ENCODE peak calls at places on chromosomes 2 and 18, in seven cellular contexts. H, I, G, K, O, D and J are unnamed samples.

GRCh38 chr18:34867520-34867919 is 157.4 kb downstream of the DTNA start:
- DNase-seq in D (peak), I (no peak), O (no peak), H (peak), G (no peak), K (peak), J (no peak)

GRCh38 chr2:197514754-197515153 is 1.1 kb upstream of the MOB4 start:
- DNase-seq in H (no peak), O (no peak), G (no peak), I (no peak), K (no peak), D (no peak), J (no peak)

GRCh38 chr18:59343916-59344315 is 15.1 kb downstream of the LMAN1 start:
- DNase-seq in K (no peak), I (no peak), G (no peak), D (no peak), H (no peak), O (no peak), J (no peak)

GRCh38 chr2:237475704-237476107 is 11.3 kb upstream of the MLPH start:
- DNase-seq in K (no peak), G (no peak), H (no peak), D (peak), O (no peak), I (peak), J (no peak)

GRCh38 chr2:207746131-207746530 is 23.6 kb downstream of the FZD5 start:
- DNase-seq in H (peak), O (peak), D (peak), G (no peak), K (peak), I (peak), J (no peak)

GRCh38 chr18:70068981-70069380 is 121.3 kb upstream of the CD226 start:
- DNase-seq in D (no peak), K (no peak), I (no peak), G (no peak), O (no peak), H (no peak), J (no peak)

GRCh38 chr2:51472783-51473182 is 440.9 kb upstream of the NRXN1 start:
- DNase-seq in I (no peak), O (no peak), H (no peak), K (no peak), D (no peak), G (no peak), J (no peak)

GRCh38 chr18:59022167-59022945 is 117.3 kb upstream of the SEC11C start:
- DNase-seq in I (no peak), D (peak), K (no peak), H (no peak), O (peak), G (no peak), J (no peak)

GRCh38 chr2:152504618-152505017 is 169.6 kb downstream of the FMNL2 start:
- DNase-seq in H (no peak), G (no peak), K (no peak), D (peak), I (peak), O (no peak), J (peak)

GRCh38 chr2:107808986-107809385 is 17.7 kb upstream of the RGPD4 start:
- DNase-seq in O (no peak), H (no peak), G (no peak), I (no peak), K (no peak), D (no peak), J (no peak)

GRCh38 chr2:177056540-177056939 is 156.1 kb upstream of the HNRNPA3 start:
- DNase-seq in D (no peak), H (peak), I (no peak), O (no peak), G (no peak), K (peak), J (no peak)

GRCh38 chr2:179932786-179933185 is 71.4 kb upstream of the ZNF385B start:
- DNase-seq in I (no peak), D (peak), H (no peak), K (no peak), G (no peak), O (no peak), J (no peak)

GRCh38 chr2:138183700-138184099 is 219.4 kb downstream of the HNMT start:
- DNase-seq in D (no peak), K (no peak), H (no peak), O (no peak), I (no peak), G (no peak), J (no peak)

GRCh38 chr2:143110759-143111428 is 18.3 kb upstream of the ARHGAP15 start:
- DNase-seq in K (peak), I (peak), O (peak), H (peak), G (peak), D (peak), J (peak)

GRCh38 chr2:152627010-152627957 is 90.0 kb downstream of the PRPF40A start:
- DNase-seq in G (no peak), H (no peak), I (peak), D (peak), O (peak), K (no peak), J (no peak)

GRCh38 chr2:205235434-205235833 is 446.9 kb upstream of the NRP2 start:
- DNase-seq in K (no peak), H (no peak), O (no peak), D (no peak), G (no peak), I (no peak), J (no peak)

GRCh38 chr18:49813071-49813320 is 337 bp downstream of the ACAA2 start:
- DNase-seq in G (peak), I (peak), H (no peak), O (no peak), D (peak), K (peak), J (no peak)

DNA sequence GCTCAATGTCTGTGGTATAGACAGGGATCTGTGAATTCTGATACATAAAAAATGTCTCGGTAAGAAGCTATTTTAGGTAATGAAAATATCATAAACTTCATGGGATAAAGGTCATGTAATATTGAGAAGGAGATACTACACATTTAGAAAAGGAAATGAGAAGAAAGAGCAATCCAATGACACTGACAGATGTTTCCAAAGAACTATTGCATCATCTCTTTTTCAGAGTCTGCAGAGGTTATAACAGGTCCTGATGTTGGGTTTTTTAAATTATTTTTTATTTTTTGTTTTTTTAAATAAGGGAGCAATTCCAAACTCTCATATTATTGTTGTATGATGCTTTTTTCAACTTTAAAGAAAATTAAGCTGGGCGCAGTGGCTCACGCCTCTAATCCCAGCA is 176.9 kb downstream of the KCNH7 start:
- DNase-seq in H (no peak), G (no peak), K (no peak), O (no peak), I (no peak), D (no peak), J (no peak)
- TF ChIP-seq CTCF in H (no peak), G (no peak), K (no peak), O (no peak), I (no peak), D (no peak), J (no peak)

GRCh38 chr2:144936442-144936841 is 416.5 kb upstream of the ZEB2 start:
- DNase-seq in O (no peak), I (no peak), D (no peak), G (no peak), H (no peak), K (no peak), J (no peak)
- TF ChIP-seq CTCF in O (no peak), I (no peak), D (no peak), G (no peak), H (no peak), K (no peak), J (no peak)

GRCh38 chr2:127142663-127143630 is 36.0 kb upstream of the BIN1 start:
- DNase-seq in I (peak), O (peak), G (no peak), K (no peak), D (peak), H (no peak), J (no peak)
- TF ChIP-seq CTCF in I (peak), O (no peak), G (no peak), K (no peak), D (no peak), H (no peak), J (peak)

DNA sequence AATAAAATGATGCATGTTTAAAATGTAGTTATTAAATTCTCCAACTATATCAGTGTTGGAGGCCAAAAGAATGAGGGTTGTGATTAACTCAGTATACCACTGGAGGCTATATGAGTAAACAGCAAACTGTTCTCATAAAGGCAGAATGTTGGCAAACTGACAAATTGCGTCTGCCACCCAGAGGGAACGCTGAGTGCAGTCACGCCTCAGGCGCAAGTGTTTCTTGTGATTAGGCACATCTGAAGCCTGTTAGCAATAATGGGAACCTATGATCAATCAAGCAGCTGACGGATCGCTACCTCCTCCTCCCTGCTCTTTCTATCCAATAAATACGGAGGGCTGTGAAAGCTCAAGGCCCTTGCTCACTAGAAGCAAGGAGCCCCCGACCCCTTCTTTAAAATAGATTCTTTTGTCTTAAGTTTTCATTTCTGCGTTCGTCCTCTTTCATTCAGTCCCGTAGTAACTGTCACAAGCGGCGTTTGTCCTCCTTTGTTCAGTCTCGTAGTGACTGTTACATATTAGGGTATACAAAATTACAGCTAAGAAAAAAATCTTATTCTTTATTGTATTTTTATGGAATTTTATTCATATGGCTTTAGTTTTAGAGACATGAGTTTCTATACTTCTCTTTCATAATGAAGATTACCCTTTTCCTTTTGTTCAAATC is 16.3 kb upstream of the RMND5A start:
- DNase-seq in D (peak), I (peak), G (peak), O (peak), K (no peak), H (no peak), J (no peak)
- TF ChIP-seq CTCF in D (no peak), I (no peak), G (no peak), O (no peak), K (no peak), H (no peak), J (peak)

GRCh38 chr2:73080321-73081131 is 9.0 kb upstream of the SFXN5 start:
- DNase-seq in O (no peak), D (no peak), I (no peak), K (no peak), G (no peak), H (no peak), J (no peak)
- TF ChIP-seq CTCF in O (no peak), D (no peak), I (no peak), K (no peak), G (no peak), H (no peak), J (no peak)

GRCh38 chr18:11982981-11983380 is 1.7 kb downstream of the IMPA2 start:
- DNase-seq in D (no peak), O (no peak), H (no peak), K (no peak), I (no peak), G (no peak), J (no peak)

GRCh38 chr18:11980148-11980554 is 1.2 kb upstream of the IMPA2 start:
- DNase-seq in O (no peak), K (no peak), I (no peak), G (no peak), D (no peak), H (no peak), J (no peak)

GRCh38 chr18:11981383-11981632 is at the start of gene IMPA2:
- DNase-seq in O (no peak), I (no peak), H (no peak), G (no peak), D (no peak), K (no peak), J (no peak)

GRCh38 chr18:11981633-11982366 is 493 bp downstream of the IMPA2 start:
- DNase-seq in H (peak), D (peak), O (no peak), K (peak), G (peak), I (peak), J (no peak)

DNA sequence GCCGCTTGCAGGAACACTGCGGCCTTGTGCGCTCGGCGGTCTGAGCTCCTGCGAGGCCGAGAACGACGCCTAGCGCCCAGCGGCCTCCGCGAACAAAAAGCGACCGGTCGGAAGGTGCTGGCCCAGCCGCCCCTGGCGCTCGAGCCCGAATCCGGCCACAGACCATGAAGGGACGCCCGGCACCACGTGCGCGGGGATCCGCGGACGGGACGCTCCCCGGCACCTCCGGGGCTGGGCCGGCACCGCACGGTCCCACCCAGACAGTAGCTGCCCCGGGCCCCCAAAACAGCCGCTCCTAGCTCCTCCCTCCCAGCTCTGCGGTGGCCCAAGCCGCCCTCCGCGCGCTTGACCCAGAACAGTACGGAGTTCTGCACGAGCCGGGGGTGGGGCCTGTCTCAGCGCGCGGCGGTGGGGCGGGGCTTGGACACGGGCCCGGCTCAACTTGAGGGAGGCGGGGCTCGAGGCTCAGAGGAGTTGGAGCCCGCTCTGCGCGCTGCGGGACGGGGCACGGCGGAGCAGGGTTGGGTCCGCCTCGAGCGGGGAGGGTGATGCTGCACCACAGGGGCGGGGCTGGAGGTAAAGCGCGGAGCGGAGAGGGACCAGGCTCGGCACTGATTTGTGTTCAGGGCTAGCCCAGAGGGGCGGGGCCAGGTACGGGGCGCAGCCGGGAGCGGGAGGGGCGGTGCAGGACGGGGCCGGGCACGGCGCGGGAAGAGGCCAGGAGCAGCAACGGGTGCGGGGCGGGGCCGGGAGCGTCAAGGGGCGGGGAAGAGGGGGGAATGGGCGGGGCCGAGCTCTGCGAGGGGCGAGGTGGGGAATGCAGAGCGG is 538 bp upstream of the IMPA2 start:
- DNase-seq in O (peak), D (peak), I (peak), H (peak), K (peak), G (peak), J (peak)
- TF ChIP-seq CTCF in O (no peak), D (no peak), I (no peak), H (no peak), K (no peak), G (no peak), J (no peak)

GRCh38 chr2:225020157-225020864 is 22.0 kb downstream of the DOCK10 start:
- DNase-seq in G (no peak), H (no peak), D (no peak), O (no peak), I (no peak), K (no peak), J (no peak)

GRCh38 chr2:225017713-225018112 is 24.6 kb downstream of the DOCK10 start:
- DNase-seq in O (no peak), I (no peak), K (no peak), G (no peak), H (no peak), D (peak), J (no peak)

GRCh38 chr2:225013432-225014048 is 28.7 kb downstream of the DOCK10 start:
- DNase-seq in G (no peak), K (no peak), D (no peak), H (no peak), I (peak), O (no peak), J (no peak)

GRCh38 chr2:225019100-225019499 is 23.2 kb downstream of the DOCK10 start:
- DNase-seq in I (no peak), G (no peak), O (no peak), K (no peak), D (no peak), H (no peak), J (no peak)

GRCh38 chr2:225017098-225017685 is 25.1 kb downstream of the DOCK10 start:
- DNase-seq in G (no peak), I (no peak), O (no peak), K (no peak), H (no peak), D (no peak), J (no peak)
- TF ChIP-seq CTCF in G (no peak), I (no peak), O (no peak), K (no peak), H (no peak), D (no peak), J (peak)

GRCh38 chr2:46327627-46328026 is 30.4 kb downstream of the EPAS1 start:
- DNase-seq in I (no peak), D (no peak), H (no peak), G (no peak), K (peak), O (no peak), J (no peak)
- TF ChIP-seq CTCF in I (peak), D (no peak), H (peak), G (no peak), K (peak), O (no peak), J (peak)

GRCh38 chr18:26656944-26657536 is 108.7 kb upstream of the KCTD1 start:
- DNase-seq in O (peak), H (peak), K (peak), G (peak), I (peak), D (peak), J (no peak)
- TF ChIP-seq CTCF in O (peak), H (peak), K (no peak), G (no peak), I (peak), D (peak), J (peak)